ENCODE peak calls at places on chromosomes 3 and 15, in nine cellular contexts. A is heart left ventricle, X is right atrium auricular region, G is fibroblast of mammary gland, P is Peyer's patch, H is heart right ventricle, D is A673, Y is sigmoid colon, K is pancreas. U is an unnamed sample.

GRCh38 chr3:150495563-150496168 is 50.6 kb downstream of the SERP1 start:
- DNase-seq in A (no peak), X (no peak), G (peak; percentile 68), P (no peak), H (no peak), D (peak; percentile 73), Y (no peak), K (no peak), U (peak; percentile 66)

GRCh38 chr3:193590088-193590856 is 2.7 kb upstream of the OPA1 start:
- DNase-seq in A (no peak), X (no peak), G (peak; percentile 76), P (no peak), H (no peak), D (peak; percentile 48), Y (no peak), K (no peak), U (peak; percentile 48)

GRCh38 chr15:45399381-45400212 is 21.3 kb upstream of the GATM start:
- DNase-seq in A (no peak), X (no peak), G (peak; percentile 74), P (no peak), H (no peak), D (peak; percentile 66), Y (no peak), K (no peak), U (peak; percentile 67)

GRCh38 chr3:152198655-152199054 is 70.1 kb upstream of the MBNL1 start:
- DNase-seq in A (no peak), X (no peak), G (no peak), P (no peak), H (no peak), D (no peak), Y (no peak), K (no peak), U (no peak)

GRCh38 chr3:64518950-64519349 is 168.8 kb downstream of the ADAMTS9 start:
- DNase-seq in A (no peak), X (no peak), G (peak; percentile 31), P (no peak), H (no peak), D (no peak), Y (no peak), K (no peak), U (peak; percentile 80)

GRCh38 chr3:65401359-65401810 is 637.3 kb downstream of the MAGI1 start:
- DNase-seq in A (no peak), X (no peak), G (no peak), P (no peak), H (no peak), D (no peak), Y (no peak), K (no peak), U (peak; percentile 4)

GRCh38 chr3:39025222-39025970 is 26.3 kb downstream of the SCN11A start:
- DNase-seq in A (no peak), X (no peak), G (peak; percentile 58), P (no peak), H (no peak), D (no peak), Y (no peak), K (no peak), U (peak; percentile 7)

GRCh38 chr15:90588427-90588826 is 58.7 kb downstream of the CRTC3 start:
- DNase-seq in A (no peak), X (no peak), G (peak; percentile 59), P (no peak), H (no peak), D (no peak), Y (no peak), K (no peak), U (peak; percentile 47)

GRCh38 chr15:59528965-59529402 is 82.6 kb upstream of the GCNT3 start:
- DNase-seq in A (peak; percentile 79), X (peak; percentile 84), G (peak; percentile 83), P (peak; percentile 94), H (peak; percentile 53), D (peak; percentile 93), Y (peak; percentile 90), K (peak; percentile 67), U (peak; percentile 86)

GRCh38 chr15:39598186-39598850 is 17.4 kb downstream of the THBS1 start:
- DNase-seq in A (no peak), X (no peak), G (peak; percentile 65), P (no peak), H (no peak), D (no peak), Y (no peak), K (no peak), U (peak; percentile 79)

GRCh38 chr15:44069489-44069888 is 125.6 kb downstream of the FRMD5 start:
- DNase-seq in A (no peak), X (no peak), G (no peak), P (no peak), H (no peak), D (no peak), Y (no peak), K (no peak), U (no peak)

GRCh38 chr3:120040813-120041377 is 53.4 kb downstream of the GSK3B start:
- DNase-seq in A (no peak), X (no peak), G (no peak), P (no peak), H (no peak), D (no peak), Y (no peak), K (no peak), U (no peak)

GRCh38 chr3:120506828-120507774 is 56.3 kb upstream of the FSTL1 start:
- DNase-seq in A (peak; percentile 17), X (peak; percentile 68), G (peak; percentile 87), P (no peak), H (no peak), D (peak; percentile 75), Y (peak; percentile 68), K (no peak), U (peak; percentile 59)

GRCh38 chr3:120348065-120348980 is 831 bp downstream of the LRRC58 start:
- DNase-seq in A (no peak), X (no peak), G (peak; percentile 21), P (no peak), H (no peak), D (peak; percentile 11), Y (no peak), K (no peak), U (peak; percentile 22)

GRCh38 chr15:56813995-56814394 is 80.7 kb upstream of the ZNF280D start:
- DNase-seq in A (no peak), X (no peak), G (no peak), P (no peak), H (no peak), D (no peak), Y (no peak), K (no peak), U (no peak)

GRCh38 chr15:90031231-90031791 is 30.2 kb downstream of the ZNF710 start:
- DNase-seq in A (no peak), X (no peak), G (peak; percentile 86), P (peak; percentile 48), H (no peak), D (peak; percentile 59), Y (peak; percentile 48), K (peak; percentile 11), U (peak; percentile 81)

DNA sequence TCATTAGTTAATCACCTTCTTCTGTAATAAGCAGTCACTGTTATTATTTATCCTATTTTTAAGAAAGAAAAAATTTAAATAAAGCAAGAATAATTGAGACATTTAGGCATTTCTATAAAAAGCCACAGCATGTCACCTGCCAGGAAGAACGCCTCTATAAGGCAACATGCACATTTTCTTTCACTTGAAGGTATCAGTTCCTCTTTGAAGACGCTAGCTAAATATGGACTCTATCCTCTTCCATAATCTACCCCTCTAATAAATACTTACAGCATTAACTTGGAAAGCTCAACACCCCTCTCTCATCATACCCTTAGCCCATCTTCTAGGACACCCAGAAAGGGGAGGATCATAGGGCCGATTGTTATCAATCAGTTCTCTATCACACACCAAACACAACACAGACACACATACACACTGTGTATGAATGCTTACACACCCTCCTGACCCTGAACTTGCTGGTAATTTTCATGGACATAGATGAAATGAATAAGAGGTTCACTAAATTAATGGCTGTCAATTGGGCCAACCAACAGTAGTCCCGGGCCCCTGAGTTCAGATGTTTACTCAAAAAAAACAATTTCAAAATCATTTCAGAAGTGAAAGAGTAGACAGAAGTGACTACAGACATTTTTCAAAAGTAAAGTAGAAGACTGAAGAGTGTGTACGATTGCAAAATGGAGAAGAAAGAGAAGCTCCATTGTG is 102.5 kb downstream of the ZMAT3 start:
- DNase-seq in A (no peak), X (no peak), G (no peak), P (no peak), H (no peak), D (no peak), Y (no peak), K (no peak), U (no peak)
- H3K4me3 ChIP-seq in A (no peak overlapping the region), X (no peak overlapping the region), G (no peak overlapping the region), P (no peak overlapping the region), H (no peak overlapping the region), D (no peak overlapping the region), Y (no peak overlapping the region), K (no peak overlapping the region), U (no peak overlapping the region)

GRCh38 chr3:169390741-169391300 is 272.7 kb downstream of the MECOM start:
- DNase-seq in A (no peak), X (no peak), G (no peak), P (no peak), H (no peak), D (no peak), Y (no peak), K (no peak), U (no peak)
- TF ChIP-seq CTCF in A (peak; percentile 9), X (no peak), G (no peak), P (no peak), H (no peak), D (no peak), Y (no peak), K (no peak), U (no peak)

GRCh38 chr3:184786271-184787010 is 25.5 kb upstream of the VPS8 start:
- DNase-seq in A (peak; percentile 56), X (peak; percentile 78), G (peak; percentile 83), P (peak; percentile 68), H (peak; percentile 42), D (peak; percentile 76), Y (peak; percentile 81), K (no peak), U (peak; percentile 80)
- H3K4me3 ChIP-seq in A (no peak overlapping the region), X (no peak overlapping the region), G (no peak overlapping the region), P (no peak overlapping the region), H (peak overlapping the region; percentile 28), D (no peak overlapping the region), Y (no peak overlapping the region), K (no peak overlapping the region), U (peak overlapping the region; percentile 29)

GRCh38 chr3:61445924-61446323 is 115.4 kb upstream of the PTPRG start:
- DNase-seq in A (no peak), X (no peak), G (no peak), P (no peak), H (no peak), D (no peak), Y (no peak), K (no peak), U (no peak)

GRCh38 chr3:61444794-61445193 is 116.6 kb upstream of the PTPRG start:
- DNase-seq in A (no peak), X (no peak), G (no peak), P (no peak), H (no peak), D (no peak), Y (no peak), K (no peak), U (no peak)

GRCh38 chr3:61442696-61443095 is 118.7 kb upstream of the PTPRG start:
- DNase-seq in A (no peak), X (no peak), G (peak; percentile 16), P (no peak), H (no peak), D (no peak), Y (no peak), K (no peak), U (no peak)

GRCh38 chr3:61448378-61448777 is 113.0 kb upstream of the PTPRG start:
- DNase-seq in A (no peak), X (no peak), G (peak; percentile 36), P (no peak), H (no peak), D (no peak), Y (no peak), K (no peak), U (no peak)

GRCh38 chr3:61443886-61444285 is 117.5 kb upstream of the PTPRG start:
- DNase-seq in A (no peak), X (no peak), G (peak; percentile 3), P (no peak), H (no peak), D (no peak), Y (no peak), K (no peak), U (no peak)
- TF ChIP-seq CTCF in A (no peak), X (no peak), G (no peak), P (no peak), H (no peak), D (no peak), Y (no peak), K (no peak), U (no peak)